ENCODE peak calls at places on chromosomes 3 and 15, in eight cellular contexts. One of them, this sample, is unnamed.
A peak's percentile ranks its signal among the peaks of the same experiment; 100 is the strongest.

GRCh38 chr15:99424978-99425665 is 140.7 kb upstream of the MEF2A start:
- DNase-seq in cardiac fibroblast: peak; percentile 96
- DNase-seq in transverse colon: no peak
- DNase-seq in IMR-90: peak; percentile 90
- DNase-seq in HCT116: no peak
- DNase-seq in neural crest cell: no peak
- DNase-seq in MCF 10A: peak; percentile 90
- DNase-seq in natural killer cell: peak; percentile 19
- DNase-seq in this sample: no peak

GRCh38 chr15:23532019-23532418 is 33.5 kb upstream of the MKRN3 start:
- DNase-seq in HCT116: no peak
- DNase-seq in MCF 10A: no peak
- DNase-seq in transverse colon: no peak
- DNase-seq in IMR-90: no peak
- DNase-seq in cardiac fibroblast: no peak
- DNase-seq in natural killer cell: no peak
- DNase-seq in neural crest cell: no peak
- DNase-seq in this sample: no peak

GRCh38 chr3:51198476-51198875 is 186.6 kb upstream of the MANF start:
- DNase-seq in transverse colon: no peak
- DNase-seq in neural crest cell: no peak
- DNase-seq in natural killer cell: no peak
- DNase-seq in IMR-90: no peak
- DNase-seq in cardiac fibroblast: no peak
- DNase-seq in MCF 10A: no peak
- DNase-seq in HCT116: no peak
- DNase-seq in this sample: no peak

GRCh38 chr3:112012205-112012604 is 13.5 kb downstream of the TAGLN3 start:
- DNase-seq in neural crest cell: no peak
- DNase-seq in cardiac fibroblast: no peak
- DNase-seq in natural killer cell: no peak
- DNase-seq in transverse colon: no peak
- DNase-seq in HCT116: no peak
- DNase-seq in IMR-90: no peak
- DNase-seq in MCF 10A: no peak
- DNase-seq in this sample: no peak

GRCh38 chr3:140859592-140860336 is 81.9 kb upstream of the SLC25A36 start:
- DNase-seq in HCT116: no peak
- DNase-seq in natural killer cell: no peak
- DNase-seq in cardiac fibroblast: no peak
- DNase-seq in transverse colon: no peak
- DNase-seq in neural crest cell: no peak
- DNase-seq in MCF 10A: peak; percentile 13
- DNase-seq in IMR-90: no peak
- DNase-seq in this sample: no peak

GRCh38 chr3:126245811-126246727 is 65.7 kb upstream of the ALDH1L1 start:
- DNase-seq in natural killer cell: no peak
- DNase-seq in transverse colon: peak; percentile 45
- DNase-seq in cardiac fibroblast: peak; percentile 78
- DNase-seq in HCT116: peak; percentile 39
- DNase-seq in neural crest cell: peak; percentile 48
- DNase-seq in MCF 10A: peak; percentile 62
- DNase-seq in IMR-90: peak; percentile 65
- DNase-seq in this sample: peak; percentile 57

GRCh38 chr15:79595271-79595670 is 163.1 kb downstream of the MINAR1 start:
- DNase-seq in cardiac fibroblast: no peak
- DNase-seq in natural killer cell: no peak
- DNase-seq in IMR-90: no peak
- DNase-seq in MCF 10A: no peak
- DNase-seq in neural crest cell: no peak
- DNase-seq in HCT116: no peak
- DNase-seq in transverse colon: no peak
- DNase-seq in this sample: no peak

GRCh38 chr15:40106203-40107161 is 2.2 kb downstream of the BMF start:
- DNase-seq in transverse colon: peak; percentile 85
- DNase-seq in neural crest cell: no peak
- DNase-seq in cardiac fibroblast: peak; percentile 88
- DNase-seq in HCT116: no peak
- DNase-seq in IMR-90: peak; percentile 49
- DNase-seq in MCF 10A: peak; percentile 88
- DNase-seq in natural killer cell: no peak
- DNase-seq in this sample: peak; percentile 35

GRCh38 chr3:63556401-63556800 is 96.1 kb upstream of the SNTN start:
- DNase-seq in transverse colon: no peak
- DNase-seq in natural killer cell: no peak
- DNase-seq in neural crest cell: no peak
- DNase-seq in HCT116: no peak
- DNase-seq in cardiac fibroblast: no peak
- DNase-seq in IMR-90: no peak
- DNase-seq in MCF 10A: no peak
- DNase-seq in this sample: no peak

GRCh38 chr3:185444329-185444728 is 54.5 kb downstream of the TMEM41A start:
- DNase-seq in MCF 10A: no peak
- DNase-seq in natural killer cell: no peak
- DNase-seq in neural crest cell: no peak
- DNase-seq in HCT116: no peak
- DNase-seq in IMR-90: no peak
- DNase-seq in transverse colon: no peak
- DNase-seq in cardiac fibroblast: no peak
- DNase-seq in this sample: no peak

GRCh38 chr15:84937144-84937543 is 44.5 kb upstream of the PDE8A start:
- DNase-seq in MCF 10A: no peak
- DNase-seq in natural killer cell: no peak
- DNase-seq in transverse colon: no peak
- DNase-seq in neural crest cell: no peak
- DNase-seq in cardiac fibroblast: no peak
- DNase-seq in IMR-90: peak; percentile 16
- DNase-seq in HCT116: no peak
- DNase-seq in this sample: no peak

GRCh38 chr3:143951351-143951971 is 20.2 kb upstream of the DIPK2A start:
- DNase-seq in MCF 10A: peak; percentile 62
- DNase-seq in HCT116: peak; percentile 26
- DNase-seq in IMR-90: peak; percentile 46
- DNase-seq in natural killer cell: no peak
- DNase-seq in cardiac fibroblast: peak; percentile 70
- DNase-seq in neural crest cell: peak; percentile 16
- DNase-seq in transverse colon: no peak
- DNase-seq in this sample: peak; percentile 31

GRCh38 chr15:88255496-88256171 is 905 bp downstream of the NTRK3 start:
- DNase-seq in MCF 10A: no peak
- DNase-seq in IMR-90: peak; percentile 20
- DNase-seq in cardiac fibroblast: peak; percentile 50
- DNase-seq in HCT116: no peak
- DNase-seq in natural killer cell: no peak
- DNase-seq in transverse colon: no peak
- DNase-seq in neural crest cell: peak; percentile 28
- DNase-seq in this sample: peak; percentile 79

GRCh38 chr3:46575577-46576222 is 9.6 kb upstream of the LRRC2 start:
- DNase-seq in transverse colon: no peak
- DNase-seq in neural crest cell: no peak
- DNase-seq in MCF 10A: no peak
- DNase-seq in HCT116: no peak
- DNase-seq in natural killer cell: no peak
- DNase-seq in cardiac fibroblast: no peak
- DNase-seq in IMR-90: no peak
- DNase-seq in this sample: no peak

GRCh38 chr15:96087180-96087886 is 243.2 kb upstream of the NR2F2 start:
- DNase-seq in HCT116: no peak
- DNase-seq in IMR-90: no peak
- DNase-seq in neural crest cell: no peak
- DNase-seq in natural killer cell: no peak
- DNase-seq in cardiac fibroblast: no peak
- DNase-seq in MCF 10A: no peak
- DNase-seq in transverse colon: no peak
- DNase-seq in this sample: peak; percentile 5

GRCh38 chr3:134081211-134081610 is 51.5 kb upstream of the SLCO2A1 start:
- DNase-seq in natural killer cell: no peak
- DNase-seq in neural crest cell: no peak
- DNase-seq in IMR-90: no peak
- DNase-seq in transverse colon: no peak
- DNase-seq in HCT116: no peak
- DNase-seq in MCF 10A: no peak
- DNase-seq in cardiac fibroblast: no peak
- DNase-seq in this sample: no peak

GRCh38 chr15:66232267-66232625 is 21.3 kb downstream of the MEGF11 start:
- DNase-seq in cardiac fibroblast: no peak
- DNase-seq in neural crest cell: no peak
- DNase-seq in HCT116: no peak
- DNase-seq in natural killer cell: no peak
- DNase-seq in MCF 10A: no peak
- DNase-seq in IMR-90: no peak
- DNase-seq in transverse colon: no peak
- DNase-seq in this sample: no peak

GRCh38 chr3:144058713-144059112 is 87.1 kb downstream of the DIPK2A start:
- DNase-seq in MCF 10A: no peak
- DNase-seq in HCT116: no peak
- DNase-seq in natural killer cell: no peak
- DNase-seq in transverse colon: no peak
- DNase-seq in neural crest cell: no peak
- DNase-seq in IMR-90: no peak
- DNase-seq in cardiac fibroblast: no peak
- DNase-seq in this sample: no peak

GRCh38 chr15:59632714-59633113 is 21.1 kb downstream of the GCNT3 start:
- DNase-seq in transverse colon: no peak
- DNase-seq in cardiac fibroblast: peak; percentile 12
- DNase-seq in natural killer cell: no peak
- DNase-seq in MCF 10A: peak; percentile 36
- DNase-seq in HCT116: no peak
- DNase-seq in IMR-90: no peak
- DNase-seq in neural crest cell: peak; percentile 6
- DNase-seq in this sample: peak; percentile 52

GRCh38 chr3:177470200-177470941 is 273.1 kb upstream of the TBL1XR1 start:
- DNase-seq in HCT116: no peak
- DNase-seq in transverse colon: no peak
- DNase-seq in neural crest cell: no peak
- DNase-seq in natural killer cell: no peak
- DNase-seq in cardiac fibroblast: no peak
- DNase-seq in MCF 10A: no peak
- DNase-seq in IMR-90: peak; percentile 51
- DNase-seq in this sample: no peak

GRCh38 chr15:66004618-66005262 is 135.4 kb downstream of the RAB11A start:
- DNase-seq in cardiac fibroblast: peak; percentile 43
- DNase-seq in HCT116: no peak
- DNase-seq in neural crest cell: peak; percentile 57
- DNase-seq in natural killer cell: no peak
- DNase-seq in transverse colon: no peak
- DNase-seq in IMR-90: peak; percentile 31
- DNase-seq in MCF 10A: peak; percentile 50
- DNase-seq in this sample: peak; percentile 79

DNA sequence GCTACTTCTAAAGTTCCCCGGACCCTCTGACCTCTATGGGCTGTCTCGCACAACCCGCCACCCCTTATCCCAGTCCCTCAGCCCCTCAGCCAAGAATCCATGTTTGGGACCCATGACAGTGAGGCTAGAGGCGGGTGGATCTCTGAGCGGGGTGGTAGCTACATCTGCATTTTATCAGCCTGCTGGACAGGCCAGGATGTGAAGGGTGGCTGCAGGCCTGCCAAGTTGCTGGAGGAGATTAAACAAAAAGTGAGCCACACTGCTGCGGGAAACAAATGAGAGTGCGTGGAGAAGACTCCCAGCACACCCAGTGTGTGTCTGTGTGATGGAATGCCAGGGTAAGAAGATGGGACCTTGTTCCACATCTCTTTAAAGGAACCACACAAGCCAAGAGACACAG is 51.1 kb upstream of the SPATA12 start:
- DNase-seq in natural killer cell: no peak
- DNase-seq in MCF 10A: no peak
- DNase-seq in IMR-90: peak; percentile 23
- DNase-seq in neural crest cell: no peak
- DNase-seq in HCT116: no peak
- DNase-seq in transverse colon: no peak
- DNase-seq in cardiac fibroblast: peak; percentile 66
- DNase-seq in this sample: no peak
- TF ChIP-seq CTCF in natural killer cell: no peak
- TF ChIP-seq CTCF in MCF 10A: no peak
- TF ChIP-seq CTCF in IMR-90: no peak
- TF ChIP-seq CTCF in neural crest cell: no peak
- TF ChIP-seq CTCF in HCT116: no peak
- TF ChIP-seq CTCF in transverse colon: no peak
- TF ChIP-seq CTCF in cardiac fibroblast: no peak
- TF ChIP-seq CTCF in this sample: no peak

GRCh38 chr15:69462493-69463181 is 10.0 kb downstream of the RPLP1 start:
- DNase-seq in natural killer cell: peak; percentile 86
- DNase-seq in HCT116: peak; percentile 93
- DNase-seq in MCF 10A: peak; percentile 98
- DNase-seq in transverse colon: peak; percentile 97
- DNase-seq in neural crest cell: peak; percentile 97
- DNase-seq in IMR-90: peak; percentile 99
- DNase-seq in cardiac fibroblast: peak; percentile 99
- DNase-seq in this sample: peak; percentile 96
- TF ChIP-seq CTCF in natural killer cell: peak; percentile 79
- TF ChIP-seq CTCF in HCT116: peak; percentile 25
- TF ChIP-seq CTCF in MCF 10A: peak; percentile 83
- TF ChIP-seq CTCF in transverse colon: peak; percentile 85
- TF ChIP-seq CTCF in neural crest cell: peak; percentile 90
- TF ChIP-seq CTCF in IMR-90: peak; percentile 95
- TF ChIP-seq CTCF in cardiac fibroblast: peak; percentile 89
- TF ChIP-seq CTCF in this sample: peak; percentile 85

DNA sequence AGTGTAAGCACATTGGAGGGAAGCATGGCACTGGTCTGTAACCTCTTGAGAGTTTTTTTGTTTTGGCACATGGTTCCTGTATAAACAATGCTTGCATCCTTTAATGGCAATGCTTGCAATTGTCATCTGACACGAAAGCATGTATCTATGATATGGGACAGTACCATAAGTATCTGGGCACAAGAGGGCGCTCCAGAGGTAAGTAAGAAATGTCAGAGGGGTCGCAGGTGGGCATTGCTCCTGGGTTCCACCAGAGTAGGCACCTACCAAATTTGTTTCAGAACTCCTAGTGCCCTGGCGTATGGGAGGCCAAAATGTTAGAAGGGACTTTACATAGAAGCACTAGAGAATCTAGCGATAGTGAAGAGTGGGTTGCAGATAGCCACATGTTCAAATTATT is 58.7 kb upstream of the BCHE start:
- DNase-seq in HCT116: peak; percentile 15
- DNase-seq in neural crest cell: peak; percentile 29
- DNase-seq in IMR-90: no peak
- DNase-seq in natural killer cell: no peak
- DNase-seq in MCF 10A: peak; percentile 39
- DNase-seq in transverse colon: no peak
- DNase-seq in cardiac fibroblast: no peak
- DNase-seq in this sample: peak; percentile 73
- TF ChIP-seq CTCF in HCT116: no peak
- TF ChIP-seq CTCF in neural crest cell: peak; percentile 50
- TF ChIP-seq CTCF in IMR-90: no peak
- TF ChIP-seq CTCF in natural killer cell: no peak
- TF ChIP-seq CTCF in MCF 10A: no peak
- TF ChIP-seq CTCF in transverse colon: no peak
- TF ChIP-seq CTCF in cardiac fibroblast: peak; percentile 3
- TF ChIP-seq CTCF in this sample: peak; percentile 61

GRCh38 chr3:20945892-20946291 is 759.9 kb upstream of the SGO1 start:
- DNase-seq in HCT116: no peak
- DNase-seq in IMR-90: no peak
- DNase-seq in transverse colon: no peak
- DNase-seq in MCF 10A: no peak
- DNase-seq in natural killer cell: no peak
- DNase-seq in neural crest cell: no peak
- DNase-seq in cardiac fibroblast: no peak
- DNase-seq in this sample: no peak
- TF ChIP-seq CTCF in HCT116: no peak
- TF ChIP-seq CTCF in IMR-90: no peak
- TF ChIP-seq CTCF in transverse colon: no peak
- TF ChIP-seq CTCF in MCF 10A: no peak
- TF ChIP-seq CTCF in natural killer cell: no peak
- TF ChIP-seq CTCF in neural crest cell: no peak
- TF ChIP-seq CTCF in cardiac fibroblast: no peak
- TF ChIP-seq CTCF in this sample: no peak